ENCODE peak calls at places on chromosome 12, in ten cellular contexts. C is A549, V is suprapubic skin, F is stomach, S is ovary, R is GM12878, U is HepG2, L is SK-N-SH, X is transverse colon, E is tibial nerve. A is an unnamed sample. For H3K9me3, the result is how much of the 10 kb centered on the place peaks cover.

GRCh38 chr12:117284160-117284559 is 77.3 kb downstream of the NOS1 start:
- DNase-seq in U (no peak), C (no peak), E (no peak), S (no peak), V (no peak), F (no peak), L (no peak), R (no peak), X (no peak), A (no peak)

GRCh38 chr12:47988073-47989022 is 15.9 kb downstream of the COL2A1 start:
- DNase-seq in F (no peak), U (no peak), L (no peak), R (no peak), X (no peak), E (no peak), C (no peak), S (no peak), V (peak), A (peak)

GRCh38 chr12:130482448-130482847 is 144.8 kb downstream of the PIWIL1 start:
- DNase-seq in E (no peak), U (no peak), X (no peak), V (no peak), L (no peak), R (no peak), S (no peak), F (no peak), C (no peak), A (no peak)

GRCh38 chr12:14058717-14059116 is 77.3 kb upstream of the GRIN2B start:
- DNase-seq in V (no peak), R (no peak), E (no peak), U (no peak), L (no peak), S (no peak), F (no peak), C (no peak), X (no peak), A (no peak)

GRCh38 chr12:71848212-71848611 is 8.7 kb downstream of the TBC1D15 start:
- DNase-seq in S (no peak), L (no peak), V (no peak), R (no peak), E (no peak), F (no peak), X (no peak), U (no peak), C (no peak), A (no peak)

GRCh38 chr12:7959278-7960063 is 23.5 kb upstream of the SLC2A3 start:
- DNase-seq in C (no peak), V (no peak), U (peak), F (no peak), X (peak), L (no peak), R (peak), S (no peak), E (no peak), A (no peak)

GRCh38 chr12:106919910-106920544 is 35.7 kb upstream of the TMEM263 start:
- DNase-seq in F (no peak), V (no peak), U (peak), S (no peak), C (peak), E (no peak), R (no peak), X (no peak), L (peak), A (no peak)

GRCh38 chr12:13340149-13340548 is 143.6 kb downstream of the EMP1 start:
- DNase-seq in L (no peak), F (no peak), X (no peak), R (no peak), C (no peak), S (no peak), U (no peak), E (no peak), V (no peak), A (no peak)

GRCh38 chr12:17489452-17489851 is 600.5 kb downstream of the RERGL start:
- DNase-seq in R (no peak), V (no peak), X (no peak), S (no peak), F (no peak), E (no peak), U (no peak), C (no peak), L (no peak), A (no peak)

GRCh38 chr12:42588981-42589464 is 523 bp downstream of the PRICKLE1 start:
- DNase-seq in S (peak), X (peak), U (no peak), L (peak), R (no peak), F (no peak), E (peak), C (peak), V (peak), A (peak)

GRCh38 chr12:75476076-75476475 is 4.5 kb upstream of the GLIPR1 start:
- DNase-seq in R (no peak), L (no peak), S (no peak), C (no peak), U (no peak), V (no peak), X (no peak), E (no peak), F (no peak), A (no peak)

GRCh38 chr12:53254816-53255545 is 13.1 kb upstream of the ESPL1 start:
- DNase-seq in E (no peak), L (no peak), F (no peak), R (no peak), V (no peak), C (no peak), U (no peak), S (no peak), X (no peak), A (no peak)

GRCh38 chr12:11182529-11182928 is 4.2 kb downstream of the TAS2R42 start:
- DNase-seq in C (no peak), S (no peak), E (no peak), X (no peak), V (no peak), F (no peak), L (no peak), U (no peak), R (no peak), A (no peak)

GRCh38 chr12:93449277-93449676 is 7.5 kb upstream of the UBE2N start:
- DNase-seq in V (no peak), S (no peak), F (no peak), R (no peak), C (no peak), E (no peak), U (no peak), L (no peak), X (no peak), A (no peak)

GRCh38 chr12:26034371-26035142 is 76.1 kb downstream of the RASSF8 start:
- DNase-seq in U (no peak), L (no peak), E (no peak), R (no peak), X (no peak), F (no peak), S (no peak), C (no peak), V (no peak), A (no peak)

GRCh38 chr12:50563434-50563787 is 58.6 kb downstream of the DIP2B start:
- DNase-seq in L (no peak), C (no peak), S (no peak), U (no peak), X (no peak), V (no peak), F (no peak), E (no peak), R (no peak), A (no peak)

GRCh38 chr12:6950944-6951540 is at the start of gene PTPN6:
- DNase-seq in E (no peak), X (peak), R (no peak), L (peak), F (peak), U (no peak), S (peak), C (no peak), V (no peak), A (peak)

GRCh38 chr12:113040722-113041168 is 15.8 kb upstream of the DTX1 start:
- DNase-seq in E (peak), X (peak), C (peak), F (peak), U (peak), S (no peak), R (no peak), L (no peak), V (peak), A (peak)

GRCh38 chr12:110776410-110776809 is 33.7 kb upstream of the PPP1CC start:
- DNase-seq in E (no peak), S (no peak), R (peak), X (peak), L (no peak), V (no peak), F (no peak), C (no peak), U (no peak), A (no peak)

GRCh38 chr12:130331146-130331545 is 6.5 kb upstream of the PIWIL1 start:
- DNase-seq in U (no peak), E (no peak), R (no peak), F (no peak), C (no peak), V (no peak), L (no peak), X (no peak), S (no peak), A (no peak)

GRCh38 chr12:57270966-57271470 is 20.0 kb upstream of the STAC3 start:
- DNase-seq in U (peak), E (no peak), V (no peak), L (no peak), F (no peak), S (no peak), C (no peak), R (no peak), X (no peak), A (no peak)

GRCh38 chr12:95641299-95641947 is 90.1 kb upstream of the USP44 start:
- DNase-seq in U (no peak), V (no peak), X (no peak), E (no peak), F (no peak), S (no peak), C (no peak), L (no peak), R (no peak), A (no peak)

GRCh38 chr12:110135012-110135411 is 10.9 kb downstream of the IFT81 start:
- DNase-seq in S (no peak), L (no peak), R (no peak), U (no peak), E (no peak), F (no peak), X (no peak), V (no peak), C (no peak), A (no peak)

GRCh38 chr12:103560604-103561101 is 26.4 kb upstream of the STAB2 start:
- DNase-seq in L (no peak), C (peak), X (no peak), V (no peak), U (peak), E (no peak), F (no peak), S (no peak), R (no peak), A (no peak)

GRCh38 chr12:129903092-129903945 is 506 bp downstream of the TMEM132D start:
- DNase-seq in L (peak), F (no peak), E (no peak), R (no peak), C (no peak), X (no peak), U (no peak), V (no peak), S (no peak), A (no peak)

GRCh38 chr12:113088971-113089756 is 32.6 kb downstream of the DTX1 start:
- DNase-seq in V (no peak), X (peak), U (no peak), F (no peak), L (no peak), C (no peak), E (no peak), R (peak), S (no peak), A (no peak)

GRCh38 chr12:78534311-78534710 is 330.3 kb upstream of the SYT1 start:
- DNase-seq in R (no peak), X (no peak), F (no peak), S (no peak), L (no peak), U (no peak), E (no peak), V (no peak), C (no peak), A (no peak)

GRCh38 chr12:52191841-52192791 is at the start of gene KRT80:
- DNase-seq in V (peak), S (peak), U (peak), E (peak), X (peak), F (peak), R (no peak), L (peak), C (peak), A (peak)

GRCh38 chr12:68240975-68241374 is 12.4 kb downstream of the IL22 start:
- DNase-seq in U (no peak), L (no peak), S (peak), F (no peak), R (peak), C (no peak), X (peak), V (no peak), E (no peak), A (no peak)

GRCh38 chr12:28939427-28939826 is 209.7 kb upstream of the FAR2 start:
- DNase-seq in E (no peak), V (no peak), U (no peak), X (no peak), S (no peak), L (no peak), R (no peak), F (no peak), C (no peak), A (no peak)

GRCh38 chr12:49868952-49869815 is 26.3 kb upstream of the BCDIN3D start:
- DNase-seq in S (peak), X (peak), E (peak), L (peak), F (peak), R (no peak), U (peak), C (no peak), V (no peak), A (peak)

GRCh38 chr12:15532364-15532977 is 210.2 kb downstream of the PTPRO start:
- DNase-seq in F (no peak), S (no peak), U (peak), X (peak), L (peak), V (no peak), E (no peak), R (peak), C (peak), A (no peak)

GRCh38 chr12:34387711-34388635 is 365.7 kb downstream of the ALG10 start:
- DNase-seq in F (no peak), C (no peak), V (no peak), S (no peak), U (no peak), L (no peak), X (no peak), E (no peak), R (no peak), A (peak)

GRCh38 chr12:34386621-34387255 is 364.4 kb downstream of the ALG10 start:
- DNase-seq in L (no peak), F (no peak), X (no peak), V (no peak), E (no peak), C (no peak), R (no peak), U (no peak), S (no peak), A (no peak)

GRCh38 chr12:34388636-34389377 is 366.5 kb downstream of the ALG10 start:
- DNase-seq in V (peak), X (no peak), C (no peak), L (no peak), U (no peak), F (no peak), S (no peak), E (no peak), R (no peak), A (peak)

GRCh38 chr12:34386016-34386415 is 363.7 kb downstream of the ALG10 start:
- DNase-seq in U (no peak), E (no peak), R (no peak), S (no peak), L (no peak), X (no peak), F (no peak), V (no peak), C (no peak), A (no peak)

GRCh38 chr12:34384693-34385092 is 362.4 kb downstream of the ALG10 start:
- DNase-seq in L (no peak), C (no peak), S (no peak), R (no peak), V (no peak), F (no peak), E (no peak), X (no peak), U (no peak), A (no peak)
- H3K9me3 ChIP-seq in L (under half), C (under half), S (under half), R (under half), V (under half), F (half or more), E (half or more), X (under half), U (under half), A (under half)

GRCh38 chr12:122022393-122023338 is 982 bp downstream of the BCL7A start:
- DNase-seq in R (no peak), E (no peak), X (no peak), F (peak), U (no peak), L (peak), V (no peak), C (peak), S (peak), A (no peak)

GRCh38 chr12:122023339-122024131 is 1.9 kb downstream of the BCL7A start:
- DNase-seq in E (no peak), F (peak), R (no peak), C (peak), S (peak), V (no peak), X (peak), U (peak), L (peak), A (peak)

GRCh38 chr12:122021193-122021821 is 377 bp upstream of the BCL7A start:
- DNase-seq in S (peak), V (no peak), F (no peak), L (no peak), U (no peak), R (no peak), E (no peak), X (peak), C (no peak), A (peak)

GRCh38 chr12:122020795-122021192 is 890 bp upstream of the BCL7A start:
- DNase-seq in S (no peak), R (no peak), C (no peak), U (no peak), E (no peak), V (no peak), L (no peak), X (no peak), F (no peak), A (no peak)

GRCh38 chr12:122021822-122022392 is at the start of gene BCL7A:
- DNase-seq in U (peak), E (no peak), F (peak), R (no peak), L (peak), V (no peak), C (peak), X (peak), S (peak), A (peak)
- TF ChIP-seq EP300 in U (no peak), E (no peak), F (no peak), R (no peak), L (no peak), V (no peak), C (no peak), X (no peak), S (no peak), A (no peak)

GRCh38 chr12:34376133-34376799 is 354.0 kb downstream of the ALG10 start:
- DNase-seq in E (no peak), U (no peak), S (no peak), C (no peak), R (no peak), X (no peak), V (no peak), L (no peak), F (no peak), A (no peak)

GRCh38 chr12:34372003-34372402 is 349.7 kb downstream of the ALG10 start:
- DNase-seq in F (no peak), V (no peak), R (no peak), C (no peak), S (no peak), U (no peak), X (no peak), E (no peak), L (no peak), A (no peak)

GRCh38 chr12:34379142-34379541 is 356.8 kb downstream of the ALG10 start:
- DNase-seq in S (no peak), L (peak), V (no peak), F (no peak), X (no peak), U (no peak), C (no peak), R (no peak), E (no peak), A (no peak)

GRCh38 chr12:34373926-34374325 is 351.6 kb downstream of the ALG10 start:
- DNase-seq in S (no peak), E (no peak), R (no peak), U (no peak), V (no peak), F (no peak), X (no peak), L (no peak), C (no peak), A (no peak)

GRCh38 chr12:34377243-34378035 is 355.1 kb downstream of the ALG10 start:
- DNase-seq in E (no peak), U (no peak), V (no peak), C (no peak), F (no peak), L (no peak), X (no peak), S (no peak), R (no peak), A (no peak)
- H3K9me3 ChIP-seq in E (half or more), U (under half), V (half or more), C (under half), F (half or more), L (under half), X (under half), S (under half), R (under half), A (under half)

GRCh38 chr12:574475-575128 is 88.6 kb downstream of the NINJ2 start:
- DNase-seq in F (peak), S (no peak), U (peak), V (no peak), C (no peak), X (no peak), R (no peak), E (no peak), L (no peak), A (peak)
- TF ChIP-seq EP300 in F (no peak), S (no peak), U (no peak), V (no peak), C (no peak), X (no peak), R (no peak), E (no peak), L (no peak), A (no peak)

GRCh38 chr12:27105746-27106536 is 23.6 kb upstream of the C12orf71 start:
- DNase-seq in L (no peak), S (no peak), F (no peak), V (no peak), C (no peak), E (no peak), R (no peak), U (peak), X (no peak), A (no peak)
- H3K9me3 ChIP-seq in L (under half), S (under half), F (under half), V (under half), C (under half), E (under half), R (under half), U (under half), X (under half), A (under half)

DNA sequence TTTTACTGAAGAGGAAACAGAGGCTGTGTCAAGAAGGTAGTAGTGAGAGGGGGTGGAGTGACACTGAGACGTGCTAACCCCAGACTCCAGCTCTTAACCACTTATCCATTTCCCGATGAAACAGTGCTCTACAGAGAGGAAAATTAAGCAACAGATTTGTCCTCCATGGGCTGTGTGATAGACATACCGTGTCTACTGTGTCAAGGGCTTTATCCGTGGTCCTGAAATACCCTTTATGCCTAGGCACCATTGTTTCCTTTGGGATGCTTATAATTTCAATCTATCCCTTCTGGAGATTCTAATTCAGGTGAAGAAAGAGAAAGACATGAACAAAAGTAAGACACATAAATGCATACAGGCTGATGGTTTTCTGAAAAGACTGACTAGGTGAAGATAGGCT is 71.7 kb downstream of the CMKLR1 start:
- DNase-seq in V (no peak), X (no peak), F (no peak), C (no peak), E (no peak), R (no peak), U (no peak), S (no peak), L (no peak), A (no peak)
- TF ChIP-seq EP300 in V (no peak), X (no peak), F (no peak), C (no peak), E (no peak), R (no peak), U (no peak), S (no peak), L (no peak), A (no peak)

GRCh38 chr12:45762185-45763110 is 32.9 kb downstream of the ARID2 start:
- DNase-seq in E (no peak), C (peak), V (no peak), R (no peak), F (no peak), U (peak), L (peak), S (no peak), X (no peak), A (no peak)

GRCh38 chr12:45756666-45757065 is 27.2 kb downstream of the ARID2 start:
- DNase-seq in L (no peak), X (no peak), C (no peak), V (no peak), U (no peak), E (no peak), S (no peak), R (no peak), F (no peak), A (no peak)

GRCh38 chr12:45763381-45763780 is 33.9 kb downstream of the ARID2 start:
- DNase-seq in V (no peak), U (peak), S (no peak), X (no peak), F (no peak), R (no peak), E (no peak), C (no peak), L (no peak), A (no peak)

GRCh38 chr12:45757172-45757571 is 27.7 kb downstream of the ARID2 start:
- DNase-seq in X (no peak), E (no peak), R (no peak), U (no peak), L (no peak), F (no peak), C (no peak), S (no peak), V (no peak), A (no peak)

GRCh38 chr12:45760333-45760732 is 30.8 kb downstream of the ARID2 start:
- DNase-seq in S (no peak), C (no peak), V (no peak), L (no peak), X (no peak), U (no peak), R (no peak), E (no peak), F (no peak), A (no peak)
- H3K9me3 ChIP-seq in S (under half), C (under half), V (under half), L (under half), X (under half), U (under half), R (under half), E (under half), F (under half), A (under half)

A was measured in sigmoid colon.